ENCODE peak calls at places on chromosomes 16 and 17, in six cellular contexts. One of them, this sample, is unnamed.

GRCh38 chr17:78174332-78174869 is 6.0 kb downstream of the SYNGR2 start:
- DNase-seq in heart left ventricle: peak
- DNase-seq in right lobe of liver: peak
- DNase-seq in RWPE1: no peak
- DNase-seq in sigmoid colon: peak
- DNase-seq in K562: no peak
- DNase-seq in this sample: no peak

GRCh38 chr16:78210305-78210704 is 110.9 kb downstream of the WWOX start:
- DNase-seq in heart left ventricle: no peak
- DNase-seq in right lobe of liver: no peak
- DNase-seq in RWPE1: peak
- DNase-seq in sigmoid colon: no peak
- DNase-seq in K562: no peak
- DNase-seq in this sample: no peak

GRCh38 chr17:27980035-27980434 is 62.4 kb upstream of the NLK start:
- DNase-seq in heart left ventricle: peak
- DNase-seq in right lobe of liver: no peak
- DNase-seq in RWPE1: peak
- DNase-seq in sigmoid colon: no peak
- DNase-seq in K562: no peak
- DNase-seq in this sample: no peak

GRCh38 chr17:48392836-48393235 is 37.2 kb downstream of the SKAP1 start:
- DNase-seq in heart left ventricle: no peak
- DNase-seq in right lobe of liver: no peak
- DNase-seq in RWPE1: no peak
- DNase-seq in sigmoid colon: no peak
- DNase-seq in K562: no peak
- DNase-seq in this sample: no peak

GRCh38 chr17:76102944-76103273 is 678 bp downstream of the EXOC7 start:
- DNase-seq in heart left ventricle: no peak
- DNase-seq in right lobe of liver: no peak
- DNase-seq in RWPE1: no peak
- DNase-seq in sigmoid colon: no peak
- DNase-seq in K562: no peak
- DNase-seq in this sample: no peak

GRCh38 chr16:22007509-22008214 is at the start of gene MOSMO:
- DNase-seq in heart left ventricle: peak
- DNase-seq in right lobe of liver: peak
- DNase-seq in RWPE1: peak
- DNase-seq in sigmoid colon: peak
- DNase-seq in K562: peak
- DNase-seq in this sample: peak

GRCh38 chr17:71438631-71439146 is 682.1 kb upstream of the SOX9 start:
- DNase-seq in heart left ventricle: no peak
- DNase-seq in right lobe of liver: no peak
- DNase-seq in RWPE1: peak
- DNase-seq in sigmoid colon: no peak
- DNase-seq in K562: no peak
- DNase-seq in this sample: no peak

GRCh38 chr17:63378411-63379076 is 67.6 kb downstream of the CYB561 start:
- DNase-seq in heart left ventricle: no peak
- DNase-seq in right lobe of liver: no peak
- DNase-seq in RWPE1: no peak
- DNase-seq in sigmoid colon: no peak
- DNase-seq in K562: no peak
- DNase-seq in this sample: no peak

GRCh38 chr17:34756670-34757021 is 177.3 kb downstream of the TMEM132E start:
- DNase-seq in heart left ventricle: no peak
- DNase-seq in right lobe of liver: peak
- DNase-seq in RWPE1: no peak
- DNase-seq in sigmoid colon: peak
- DNase-seq in K562: no peak
- DNase-seq in this sample: no peak

GRCh38 chr17:21289175-21289901 is 4.8 kb downstream of the MAP2K3 start:
- DNase-seq in heart left ventricle: no peak
- DNase-seq in right lobe of liver: no peak
- DNase-seq in RWPE1: no peak
- DNase-seq in sigmoid colon: no peak
- DNase-seq in K562: no peak
- DNase-seq in this sample: no peak

DNA sequence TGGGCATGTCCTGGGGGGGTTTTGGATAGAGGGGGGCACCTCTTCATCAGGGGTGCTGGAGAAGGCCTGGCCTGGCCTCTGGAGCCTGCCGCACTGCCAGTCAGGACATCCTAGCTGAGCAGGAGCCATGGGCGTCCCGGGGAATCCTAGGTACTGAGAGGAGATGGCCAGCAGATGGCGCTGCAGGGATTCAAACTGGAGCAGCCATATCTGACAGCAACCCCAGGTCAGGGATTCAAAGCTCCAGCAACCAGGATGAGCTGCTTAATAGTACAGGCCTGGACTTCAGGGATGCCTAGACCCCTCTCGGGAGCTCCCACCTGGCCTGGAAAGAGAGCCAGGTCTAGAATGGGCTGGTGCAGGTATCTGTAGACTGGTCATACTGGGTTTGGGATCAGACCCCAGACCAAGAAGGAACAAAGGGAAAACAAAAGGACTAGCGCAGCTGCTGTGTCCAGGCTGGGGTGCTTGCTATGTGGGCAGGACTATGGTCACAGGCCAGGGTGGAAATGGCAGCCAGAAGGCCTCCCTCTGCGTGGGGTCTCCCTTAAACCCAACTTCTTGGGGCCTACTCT is 306.9 kb upstream of the RBFOX1 start:
- DNase-seq in heart left ventricle: peak
- DNase-seq in right lobe of liver: peak
- DNase-seq in RWPE1: peak
- DNase-seq in sigmoid colon: peak
- DNase-seq in K562: peak
- DNase-seq in this sample: no peak
- TF ChIP-seq CTCF in heart left ventricle: peak
- TF ChIP-seq CTCF in right lobe of liver: peak
- TF ChIP-seq CTCF in RWPE1: no peak
- TF ChIP-seq CTCF in sigmoid colon: peak
- TF ChIP-seq CTCF in K562: peak
- TF ChIP-seq CTCF in this sample: no peak

DNA sequence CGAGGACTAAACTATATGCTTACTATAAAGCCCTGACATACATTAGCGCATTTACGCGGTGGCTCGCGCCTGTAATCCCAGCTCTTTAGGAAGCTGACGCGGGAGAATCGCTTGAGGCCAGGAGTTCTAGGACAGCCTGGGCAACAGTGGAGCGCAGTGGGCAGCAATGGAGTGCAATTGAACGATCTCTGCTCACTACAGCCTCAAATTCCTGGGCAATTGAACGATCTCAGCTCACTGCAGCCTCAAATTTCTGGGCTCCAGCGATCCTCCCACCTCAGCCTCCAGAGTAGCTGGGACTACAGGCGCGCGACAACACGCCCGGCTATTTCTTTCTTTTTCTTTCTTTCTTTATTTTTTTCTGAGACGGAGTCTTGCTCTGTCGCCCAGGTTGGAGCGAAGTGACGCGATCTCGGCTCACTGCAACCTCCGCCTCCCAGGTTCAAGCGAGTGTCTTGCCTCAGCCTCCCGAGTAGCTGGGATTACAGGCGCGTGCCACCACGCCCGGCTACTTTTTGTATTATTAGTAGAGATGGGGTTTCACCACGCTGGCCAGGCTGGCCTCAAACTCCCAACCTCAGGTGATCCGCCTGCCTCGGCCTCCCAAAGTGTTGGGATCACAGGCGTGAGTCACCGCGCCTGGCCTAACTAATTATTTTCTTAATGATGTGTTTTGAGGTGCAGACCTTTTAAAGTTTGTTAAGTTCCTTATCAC is 506 bp upstream of the COG7 start:
- DNase-seq in heart left ventricle: no peak
- DNase-seq in right lobe of liver: no peak
- DNase-seq in RWPE1: no peak
- DNase-seq in sigmoid colon: no peak
- DNase-seq in K562: no peak
- DNase-seq in this sample: no peak
- H3K27ac ChIP-seq in heart left ventricle: no peak
- H3K27ac ChIP-seq in right lobe of liver: no peak
- H3K27ac ChIP-seq in RWPE1: peak
- H3K27ac ChIP-seq in sigmoid colon: peak
- H3K27ac ChIP-seq in K562: peak
- H3K27ac ChIP-seq in this sample: no peak

GRCh38 chr17:54971147-54971546 is 2.6 kb downstream of the STXBP4 start:
- DNase-seq in heart left ventricle: no peak
- DNase-seq in right lobe of liver: no peak
- DNase-seq in RWPE1: no peak
- DNase-seq in sigmoid colon: no peak
- DNase-seq in K562: no peak
- DNase-seq in this sample: no peak

GRCh38 chr17:54969658-54970572 is 1.4 kb downstream of the STXBP4 start:
- DNase-seq in heart left ventricle: no peak
- DNase-seq in right lobe of liver: no peak
- DNase-seq in RWPE1: no peak
- DNase-seq in sigmoid colon: no peak
- DNase-seq in K562: no peak
- DNase-seq in this sample: no peak

GRCh38 chr17:54968259-54968953 is at the start of the genes COX11 and STXBP4:
- DNase-seq in heart left ventricle: peak
- DNase-seq in right lobe of liver: peak
- DNase-seq in RWPE1: peak
- DNase-seq in sigmoid colon: peak
- DNase-seq in K562: peak
- DNase-seq in this sample: peak

GRCh38 chr17:54968954-54969400 is 412 bp downstream of the STXBP4 start:
- DNase-seq in heart left ventricle: no peak
- DNase-seq in right lobe of liver: no peak
- DNase-seq in RWPE1: peak
- DNase-seq in sigmoid colon: peak
- DNase-seq in K562: no peak
- DNase-seq in this sample: peak

DNA sequence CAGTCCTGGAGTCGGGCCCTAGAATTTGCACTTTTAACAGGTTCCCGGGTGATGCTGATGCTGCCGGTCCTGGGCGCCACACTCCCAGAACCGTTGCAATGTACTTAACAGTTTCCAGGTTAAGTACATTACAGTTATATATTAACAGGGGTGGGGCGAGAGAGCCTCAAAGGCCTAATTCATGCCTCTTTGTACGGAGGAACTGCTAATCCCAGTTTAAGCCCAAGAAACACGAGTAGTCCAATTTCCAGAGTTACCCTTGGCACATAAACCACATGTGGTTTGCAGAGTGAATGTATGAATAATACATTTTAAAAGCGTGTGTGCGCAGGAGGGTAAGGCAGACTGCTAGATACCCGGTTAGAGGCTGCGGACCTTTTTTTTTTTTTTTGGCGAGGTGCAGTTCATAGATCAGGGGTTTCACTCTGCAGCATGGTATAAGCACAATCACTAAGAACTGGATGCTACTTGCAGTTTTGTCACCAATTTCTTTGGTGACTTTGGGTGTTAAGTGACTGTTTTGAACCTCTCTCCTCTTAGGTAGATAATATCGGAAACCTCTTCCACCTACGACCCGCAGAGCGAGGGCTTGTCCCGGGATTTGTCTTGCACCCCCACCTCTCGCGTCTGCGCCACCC is 714 bp downstream of the COX11 start:
- DNase-seq in heart left ventricle: no peak
- DNase-seq in right lobe of liver: peak
- DNase-seq in RWPE1: peak
- DNase-seq in sigmoid colon: no peak
- DNase-seq in K562: peak
- DNase-seq in this sample: no peak
- TF ChIP-seq CTCF in heart left ventricle: no peak
- TF ChIP-seq CTCF in right lobe of liver: no peak
- TF ChIP-seq CTCF in RWPE1: no peak
- TF ChIP-seq CTCF in sigmoid colon: no peak
- TF ChIP-seq CTCF in K562: no peak
- TF ChIP-seq CTCF in this sample: peak

GRCh38 chr17:49687878-49688491 is 10.1 kb upstream of the SPOP start:
- DNase-seq in heart left ventricle: no peak
- DNase-seq in right lobe of liver: no peak
- DNase-seq in RWPE1: no peak
- DNase-seq in sigmoid colon: no peak
- DNase-seq in K562: no peak
- DNase-seq in this sample: no peak
- H3K27ac ChIP-seq in heart left ventricle: peak
- H3K27ac ChIP-seq in right lobe of liver: peak
- H3K27ac ChIP-seq in RWPE1: no peak
- H3K27ac ChIP-seq in sigmoid colon: peak
- H3K27ac ChIP-seq in K562: no peak
- H3K27ac ChIP-seq in this sample: peak

GRCh38 chr16:87671221-87671620 is 68.9 kb downstream of the JPH3 start:
- DNase-seq in heart left ventricle: no peak
- DNase-seq in right lobe of liver: no peak
- DNase-seq in RWPE1: no peak
- DNase-seq in sigmoid colon: no peak
- DNase-seq in K562: no peak
- DNase-seq in this sample: no peak
- TF ChIP-seq CTCF in heart left ventricle: no peak
- TF ChIP-seq CTCF in right lobe of liver: no peak
- TF ChIP-seq CTCF in RWPE1: no peak
- TF ChIP-seq CTCF in sigmoid colon: no peak
- TF ChIP-seq CTCF in K562: no peak
- TF ChIP-seq CTCF in this sample: no peak

GRCh38 chr17:60481604-60482003 is 44.4 kb downstream of the APPBP2 start:
- DNase-seq in heart left ventricle: no peak
- DNase-seq in right lobe of liver: no peak
- DNase-seq in RWPE1: no peak
- DNase-seq in sigmoid colon: no peak
- DNase-seq in K562: no peak
- DNase-seq in this sample: no peak
- H3K27ac ChIP-seq in heart left ventricle: no peak
- H3K27ac ChIP-seq in right lobe of liver: no peak
- H3K27ac ChIP-seq in RWPE1: no peak
- H3K27ac ChIP-seq in sigmoid colon: no peak
- H3K27ac ChIP-seq in K562: no peak
- H3K27ac ChIP-seq in this sample: no peak

GRCh38 chr17:7112527-7113108 is 2.0 kb downstream of the ASGR2 start:
- DNase-seq in heart left ventricle: no peak
- DNase-seq in right lobe of liver: no peak
- DNase-seq in RWPE1: no peak
- DNase-seq in sigmoid colon: no peak
- DNase-seq in K562: no peak
- DNase-seq in this sample: no peak
- TF ChIP-seq CTCF in heart left ventricle: no peak
- TF ChIP-seq CTCF in right lobe of liver: no peak
- TF ChIP-seq CTCF in RWPE1: no peak
- TF ChIP-seq CTCF in sigmoid colon: no peak
- TF ChIP-seq CTCF in K562: no peak
- TF ChIP-seq CTCF in this sample: no peak

GRCh38 chr16:2256531-2257140 is 5.2 kb upstream of the ECI1 start:
- DNase-seq in heart left ventricle: no peak
- DNase-seq in right lobe of liver: no peak
- DNase-seq in RWPE1: no peak
- DNase-seq in sigmoid colon: no peak
- DNase-seq in K562: no peak
- DNase-seq in this sample: no peak
- H3K27ac ChIP-seq in heart left ventricle: no peak
- H3K27ac ChIP-seq in right lobe of liver: no peak
- H3K27ac ChIP-seq in RWPE1: peak
- H3K27ac ChIP-seq in sigmoid colon: no peak
- H3K27ac ChIP-seq in K562: no peak
- H3K27ac ChIP-seq in this sample: no peak

GRCh38 chr16:4377573-4378146 is 6.0 kb downstream of the VASN start:
- DNase-seq in heart left ventricle: no peak
- DNase-seq in right lobe of liver: no peak
- DNase-seq in RWPE1: no peak
- DNase-seq in sigmoid colon: no peak
- DNase-seq in K562: no peak
- DNase-seq in this sample: no peak
- TF ChIP-seq CTCF in heart left ventricle: no peak
- TF ChIP-seq CTCF in right lobe of liver: no peak
- TF ChIP-seq CTCF in RWPE1: no peak
- TF ChIP-seq CTCF in sigmoid colon: no peak
- TF ChIP-seq CTCF in K562: peak
- TF ChIP-seq CTCF in this sample: no peak

This sample was measured in CD4-positive, alpha-beta T cell.